ENCODE peak calls at places on chromosomes 3 and 15, in four cellular contexts. S, K, Z and E are unnamed samples.

GRCh38 chr15:79779739-79780138 is 117.1 kb downstream of the MTHFS start:
- DNase-seq in S (no peak), K (no peak), Z (no peak), E (no peak)

GRCh38 chr3:173584093-173584833 is 186.7 kb downstream of the NLGN1 start:
- DNase-seq in S (no peak), K (no peak), Z (peak), E (no peak)

GRCh38 chr3:55750525-55750924 is 263.4 kb upstream of the WNT5A start:
- DNase-seq in S (peak), K (no peak), Z (no peak), E (no peak)

GRCh38 chr15:59448871-59449270 is 10.9 kb downstream of the FAM81A start:
- DNase-seq in S (no peak), K (no peak), Z (no peak), E (no peak)

GRCh38 chr3:9291991-9292390 is 42.5 kb upstream of the SRGAP3 start:
- DNase-seq in S (no peak), K (no peak), Z (no peak), E (no peak)

GRCh38 chr3:86895202-86895601 is 95.7 kb downstream of the VGLL3 start:
- DNase-seq in S (no peak), K (no peak), Z (no peak), E (no peak)

GRCh38 chr3:143442761-143443477 is 323.3 kb downstream of the CHST2 start:
- DNase-seq in S (no peak), K (no peak), Z (no peak), E (no peak)

GRCh38 chr3:71160800-71161546 is 422.6 kb downstream of the FOXP1 start:
- DNase-seq in S (no peak), K (no peak), Z (no peak), E (no peak)

GRCh38 chr3:125317761-125318496 is 57.2 kb downstream of the ZNF148 start:
- DNase-seq in S (no peak), K (no peak), Z (no peak), E (no peak)

GRCh38 chr3:180680097-180680430 is 775 bp upstream of the CCDC39 start:
- DNase-seq in S (peak), K (no peak), Z (peak), E (no peak)

GRCh38 chr3:184077881-184078280 is 19.0 kb upstream of the HTR3E start:
- DNase-seq in S (no peak), K (no peak), Z (no peak), E (no peak)

GRCh38 chr15:74383695-74384565 is 16.5 kb upstream of the CYP11A1 start:
- DNase-seq in S (no peak), K (peak), Z (no peak), E (no peak)

GRCh38 chr15:79475312-79475711 is 43.2 kb downstream of the MINAR1 start:
- DNase-seq in S (no peak), K (no peak), Z (no peak), E (no peak)

GRCh38 chr3:41198526-41198925 is 779 bp upstream of the CTNNB1 start:
- DNase-seq in S (peak), K (no peak), Z (peak), E (no peak)

GRCh38 chr15:55921744-55922143 is 71.7 kb downstream of the NEDD4 start:
- DNase-seq in S (no peak), K (no peak), Z (no peak), E (no peak)
- TF ChIP-seq CTCF in S (no peak), K (no peak), Z (no peak), E (no peak)

DNA sequence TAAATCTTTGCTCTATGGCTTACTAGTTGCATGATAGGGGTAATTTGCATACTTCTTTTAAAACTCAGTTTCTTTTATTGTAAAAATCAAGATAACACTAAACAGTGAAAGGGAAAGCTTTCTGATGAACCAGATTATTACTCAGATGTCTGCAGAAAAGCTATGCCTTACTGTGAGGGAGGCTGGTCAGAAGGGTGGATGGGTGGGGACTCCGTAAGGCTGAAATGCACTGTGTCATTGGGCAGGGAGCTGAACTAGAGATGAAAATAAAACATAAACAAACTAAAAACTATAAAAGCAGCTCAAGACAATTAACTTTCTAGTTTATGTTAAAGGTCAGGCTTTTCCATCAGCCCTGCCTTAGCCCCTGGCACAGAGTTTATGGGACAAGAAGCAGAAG is 310.1 kb upstream of the UBE2E2 start:
- DNase-seq in S (no peak), K (no peak), Z (no peak), E (no peak)
- TF ChIP-seq CTCF in S (no peak), K (no peak), Z (no peak), E (no peak)

DNA sequence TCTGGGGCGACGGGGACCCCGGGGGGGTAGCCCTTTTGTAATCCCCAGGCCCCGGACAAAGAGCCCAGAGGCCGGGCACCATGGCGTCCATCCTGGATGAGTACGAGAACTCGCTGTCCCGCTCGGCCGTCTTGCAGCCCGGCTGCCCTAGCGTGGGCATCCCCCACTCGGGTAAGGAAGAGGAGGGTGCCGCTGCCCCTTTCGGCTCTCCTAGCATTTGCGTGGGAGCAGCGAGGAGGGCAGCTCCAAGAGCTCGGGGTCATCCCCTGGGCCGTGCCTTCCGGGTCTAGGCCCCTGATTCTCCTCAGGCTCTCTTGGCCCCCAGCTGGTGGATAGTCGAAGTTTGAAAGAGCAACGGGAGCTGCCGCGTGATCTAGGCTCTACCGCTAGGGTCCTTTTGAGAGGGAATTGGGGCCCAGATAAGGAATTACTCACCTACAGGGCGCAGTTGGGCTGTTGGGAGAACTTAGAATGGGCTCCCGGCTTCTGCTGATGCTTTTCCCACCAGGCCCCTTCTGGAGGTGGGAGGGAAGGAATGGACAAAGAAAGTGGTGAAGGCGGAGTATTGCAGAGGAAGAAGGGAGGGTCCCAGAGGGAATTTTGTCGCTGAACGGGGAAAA is 549 bp downstream of the VPS18 start:
- DNase-seq in S (peak), K (peak), Z (peak), E (no peak)
- TF ChIP-seq CTCF in S (peak), K (peak), Z (no peak), E (peak)

DNA sequence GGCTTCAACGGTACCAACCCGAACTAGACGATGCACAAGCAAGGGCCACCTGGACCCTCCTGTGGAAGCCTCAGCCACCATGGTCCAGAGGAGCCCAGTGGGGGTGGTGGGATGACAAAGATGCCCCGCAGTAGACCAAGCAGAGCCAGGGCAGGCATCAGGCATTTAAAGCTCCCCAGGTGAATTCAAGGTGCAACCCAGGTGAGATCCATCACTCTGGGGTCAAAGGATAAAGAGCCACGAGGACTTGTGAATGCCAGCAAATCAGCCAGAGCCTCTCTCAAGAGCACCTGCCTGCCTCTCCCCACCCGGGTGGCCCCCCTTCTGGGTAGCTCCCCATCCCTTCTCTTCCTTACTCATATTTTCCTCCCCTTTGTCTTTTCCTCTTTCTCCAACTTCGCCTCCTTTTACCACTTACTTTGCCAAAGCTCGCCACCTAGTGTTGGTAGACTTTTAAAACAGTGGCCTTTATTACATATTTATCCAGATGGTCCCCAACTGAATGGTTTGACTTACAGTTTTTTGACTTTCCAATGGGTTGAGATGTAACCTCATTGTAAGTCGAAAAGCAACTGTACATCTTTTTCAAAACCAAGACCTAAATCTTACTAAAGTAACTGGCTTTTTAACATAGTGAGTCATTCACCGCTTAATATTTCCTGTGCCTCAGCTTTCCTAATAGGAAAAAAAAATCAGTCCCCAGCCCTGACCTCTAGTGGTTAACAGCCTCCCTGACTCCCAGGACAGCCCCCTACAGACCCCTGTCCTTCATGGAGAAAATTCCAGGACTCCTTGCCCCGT is 18.8 kb downstream of the PLA2G4F start:
- DNase-seq in S (no peak), K (no peak), Z (no peak), E (no peak)
- TF ChIP-seq CTCF in S (peak), K (no peak), Z (peak), E (peak)